ENCODE peak calls at places on chromosomes 3 and 15, in nine cellular contexts. E is stomach, N is tibial nerve, H is esophagus squamous epithelium, F is suprapubic skin, K is HepG2, A is H1, M is IMR-90, Z is Peyer's patch. C is an unnamed sample.

GRCh38 chr3:46491089-46492070 is 6.4 kb upstream of the RTP3 start:
- DNase-seq in N (no peak), M (no peak), E (peak; percentile 71), K (no peak), H (no peak), A (no peak), Z (no peak), F (no peak), C (peak; percentile 16)

GRCh38 chr3:97994328-97994945 is 22.2 kb upstream of the RIOX2 start:
- DNase-seq in E (no peak), M (no peak), K (peak; percentile 58), Z (no peak), A (no peak), H (no peak), F (no peak), N (no peak), C (no peak)

GRCh38 chr3:24151595-24151994 is 206.5 kb downstream of the NR1D2 start:
- DNase-seq in K (no peak), F (no peak), H (no peak), A (no peak), E (no peak), Z (no peak), N (no peak), M (peak; percentile 6), C (no peak)

GRCh38 chr15:58532126-58532525 is 100.3 kb downstream of the LIPC start:
- DNase-seq in Z (no peak), K (no peak), H (no peak), F (no peak), N (no peak), A (no peak), M (no peak), E (no peak), C (no peak)

GRCh38 chr3:99852851-99853250 is 35.2 kb downstream of the CMSS1 start:
- DNase-seq in Z (no peak), E (no peak), A (no peak), H (no peak), M (no peak), N (no peak), K (no peak), F (no peak), C (no peak)

GRCh38 chr3:162134571-162134970 is 638.0 kb downstream of the OTOL1 start:
- DNase-seq in E (no peak), H (no peak), M (no peak), Z (no peak), K (no peak), N (no peak), A (no peak), F (no peak), C (no peak)

GRCh38 chr3:4687167-4687566 is 194.0 kb downstream of the ITPR1 start:
- DNase-seq in A (no peak), Z (no peak), K (peak; percentile 25), F (no peak), N (no peak), H (no peak), E (no peak), M (no peak), C (no peak)

GRCh38 chr3:63972987-63973386 is 50.3 kb downstream of the PSMD6 start:
- DNase-seq in M (no peak), E (peak; percentile 37), Z (no peak), H (no peak), K (no peak), N (no peak), F (no peak), A (no peak), C (no peak)

GRCh38 chr15:40108061-40108854 is 421 bp downstream of the BMF start:
- DNase-seq in E (peak; percentile 56), M (peak; percentile 55), K (no peak), H (no peak), N (peak; percentile 44), F (peak; percentile 82), Z (no peak), A (no peak), C (peak; percentile 66)

GRCh38 chr3:192727032-192727847 is at the start of gene FGF12:
- DNase-seq in Z (no peak), E (peak; percentile 55), N (peak; percentile 13), M (peak; percentile 0), A (peak; percentile 88), H (no peak), F (no peak), K (peak; percentile 2), C (peak; percentile 85)

GRCh38 chr3:23263796-23264195 is 60.7 kb downstream of the UBE2E2 start:
- DNase-seq in H (no peak), E (no peak), M (peak; percentile 82), Z (no peak), N (no peak), A (no peak), F (no peak), K (no peak), C (no peak)

GRCh38 chr15:43104426-43104825 is 1.4 kb downstream of the UBR1 start:
- DNase-seq in M (peak; percentile 9), H (no peak), A (no peak), K (peak; percentile 20), N (no peak), E (no peak), Z (no peak), F (no peak), C (no peak)

GRCh38 chr3:52838561-52839267 is 3.9 kb upstream of the MUSTN1 start:
- DNase-seq in M (no peak), K (no peak), A (no peak), F (no peak), N (no peak), E (no peak), H (no peak), Z (peak; percentile 51), C (no peak)

GRCh38 chr15:51121118-51121517 is 26.4 kb upstream of the TNFAIP8L3 start:
- DNase-seq in K (peak; percentile 27), E (no peak), M (peak; percentile 98), N (no peak), F (no peak), A (no peak), H (no peak), Z (no peak), C (no peak)

GRCh38 chr15:65832549-65833364 is 36.5 kb upstream of the RAB11A start:
- DNase-seq in Z (peak; percentile 89), A (peak; percentile 74), F (peak; percentile 88), K (peak; percentile 100), M (peak; percentile 90), H (no peak), N (peak; percentile 95), E (peak; percentile 89), C (peak; percentile 85)
- TF ChIP-seq POLR2A in Z (no peak), A (peak; percentile 61), F (no peak), K (peak; percentile 78), M (no peak), H (peak; percentile 11), N (no peak), E (no peak), C (no peak)

DNA sequence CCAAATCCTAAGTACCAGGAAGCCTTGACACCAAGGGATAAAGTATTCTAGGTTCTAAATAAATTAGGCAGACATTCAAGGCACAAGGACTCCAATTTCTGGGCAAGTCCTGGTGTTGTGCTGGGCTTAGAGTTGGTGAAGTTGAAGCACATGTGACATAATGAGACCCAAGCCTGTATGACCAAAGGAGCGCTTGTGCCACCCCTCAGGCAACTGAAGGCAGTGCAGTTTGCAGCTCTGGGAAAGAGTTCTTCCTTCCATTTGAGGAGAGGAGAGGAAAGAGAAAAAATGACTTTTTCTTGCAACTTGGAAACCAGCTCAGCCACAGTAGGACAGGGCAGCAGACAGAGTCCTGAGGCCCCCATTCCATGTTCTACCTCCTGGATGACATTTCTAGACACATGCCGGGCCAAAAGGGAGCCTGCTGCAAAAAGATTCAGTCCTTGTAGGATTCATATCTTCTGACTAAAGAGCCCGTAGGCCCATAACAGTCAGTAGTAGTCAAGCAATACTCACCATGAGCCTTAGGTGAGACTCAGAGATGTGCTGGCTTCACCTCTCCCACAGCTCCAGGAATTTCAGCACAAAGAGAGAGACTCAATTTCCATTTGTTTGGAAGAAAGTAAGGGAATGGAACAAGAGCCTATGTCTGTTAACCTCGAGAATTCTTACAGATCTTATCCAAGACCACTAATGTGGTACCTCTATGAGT is 588.8 kb upstream of the BCHE start:
- DNase-seq in A (no peak), Z (no peak), N (no peak), E (no peak), M (no peak), H (no peak), F (no peak), K (peak; percentile 1), C (no peak)
- TF ChIP-seq CTCF in A (peak; percentile 52), Z (no peak), N (no peak), E (no peak), M (no peak), H (no peak), F (no peak), K (peak; percentile 14), C (no peak)

GRCh38 chr3:180239939-180240338 is 203.2 kb upstream of the PEX5L start:
- DNase-seq in A (no peak), H (no peak), K (no peak), N (no peak), F (no peak), E (no peak), Z (no peak), M (no peak), C (no peak)
- H3K4me1 ChIP-seq in A (no peaks in the 10 kb centered on the region), H (no peaks in the 10 kb centered on the region), K (no peaks in the 10 kb centered on the region), N (no peaks in the 10 kb centered on the region), F (no peaks in the 10 kb centered on the region), E (no peaks in the 10 kb centered on the region), Z (no peaks in the 10 kb centered on the region), M (no peaks in the 10 kb centered on the region), C (no peaks in the 10 kb centered on the region)

GRCh38 chr3:186950402-186951093 is 20.2 kb downstream of the ST6GAL1 start:
- DNase-seq in M (no peak), A (no peak), K (no peak), E (no peak), H (no peak), F (no peak), N (no peak), Z (no peak), C (no peak)

GRCh38 chr3:186942168-186942567 is 11.8 kb downstream of the ST6GAL1 start:
- DNase-seq in Z (no peak), H (no peak), M (no peak), K (no peak), E (no peak), F (no peak), A (no peak), N (no peak), C (no peak)

GRCh38 chr3:186945255-186945823 is 15.0 kb downstream of the ST6GAL1 start:
- DNase-seq in H (no peak), E (no peak), K (no peak), N (no peak), A (no peak), M (no peak), Z (no peak), F (no peak), C (no peak)

GRCh38 chr3:186949281-186949982 is 19.1 kb downstream of the ST6GAL1 start:
- DNase-seq in M (peak; percentile 50), K (no peak), N (no peak), A (no peak), F (no peak), H (no peak), E (no peak), Z (no peak), C (peak; percentile 56)

DNA sequence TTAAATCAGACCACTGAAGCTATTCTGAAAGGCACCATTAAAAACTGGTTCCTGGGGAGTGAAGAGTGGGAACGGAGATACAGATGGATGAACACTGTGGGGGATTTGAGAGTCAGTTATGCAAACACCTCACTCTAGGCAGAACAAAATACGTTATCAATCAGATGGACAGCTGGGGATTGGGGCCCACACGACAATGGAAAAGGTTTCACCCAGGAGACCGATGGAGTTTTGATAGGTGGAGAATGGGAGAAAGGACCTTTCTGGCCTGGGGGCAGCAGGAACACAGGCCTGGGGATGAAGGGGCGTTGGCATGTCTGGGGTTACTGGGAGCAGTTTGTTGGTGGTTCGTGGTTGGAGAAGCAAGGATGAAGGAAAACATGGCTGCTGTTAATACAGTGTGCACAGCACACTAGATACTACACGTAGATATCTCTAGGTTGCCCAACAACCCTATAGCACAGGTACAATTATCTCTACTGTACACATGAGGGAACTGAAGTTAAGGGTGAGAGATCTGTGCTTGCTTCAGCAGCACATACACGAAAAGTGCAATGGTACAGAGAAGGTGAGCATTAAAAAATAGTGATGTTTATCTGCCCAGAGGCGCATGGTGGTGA is 16.5 kb downstream of the ST6GAL1 start:
- DNase-seq in H (no peak), Z (peak; percentile 31), F (no peak), E (no peak), A (no peak), K (no peak), M (no peak), N (no peak), C (no peak)
- TF ChIP-seq POLR2A in H (no peak), Z (no peak), F (no peak), E (no peak), A (no peak), K (no peak), M (no peak), N (no peak), C (no peak)

C was measured in heart left ventricle.